ENCODE peak calls at places on chromosomes 3 and 15, in four cellular contexts. Z, P, L and F are unnamed samples.

GRCh38 chr3:56681963-56682457 is 1.1 kb downstream of the TASOR start:
- DNase-seq in Z (no peak), P (no peak), L (no peak), F (no peak)

GRCh38 chr15:92845109-92845508 is 55.0 kb upstream of the CHD2 start:
- DNase-seq in L (no peak), Z (no peak), P (no peak), F (no peak)

GRCh38 chr3:129313983-129314756 is 35.5 kb downstream of the HMCES start:
- DNase-seq in L (no peak), P (peak; percentile 73), Z (no peak), F (no peak)

GRCh38 chr15:38588672-38589071 is 24.1 kb upstream of the RASGRP1 start:
- DNase-seq in L (no peak), Z (no peak), P (no peak), F (no peak)

GRCh38 chr3:129970603-129971002 is 3.9 kb upstream of the TRH start:
- DNase-seq in L (no peak), P (no peak), Z (no peak), F (no peak)

GRCh38 chr3:111368061-111368460 is 173.9 kb upstream of the CD96 start:
- DNase-seq in L (no peak), Z (no peak), P (no peak), F (no peak)

GRCh38 chr15:78565097-78565950 is at the start of gene CHRNA5:
- DNase-seq in Z (peak; percentile 41), P (peak; percentile 89), L (peak; percentile 98), F (peak; percentile 87)

GRCh38 chr3:197854596-197855343 is 63.7 kb downstream of the LRCH3 start:
- DNase-seq in P (no peak), Z (no peak), L (no peak), F (no peak)

GRCh38 chr15:55526559-55527036 is 18.6 kb upstream of the DNAAF4 start:
- DNase-seq in L (no peak), P (peak; percentile 59), Z (no peak), F (peak; percentile 79)

GRCh38 chr3:61032991-61033390 is 218.3 kb downstream of the FHIT start:
- DNase-seq in L (no peak), P (no peak), Z (no peak), F (no peak)

GRCh38 chr15:99296386-99296785 is 45.1 kb downstream of the LRRC28 start:
- DNase-seq in L (no peak), P (no peak), Z (no peak), F (no peak)

GRCh38 chr3:90136468-90137191 is 1029.2 kb downstream of the EPHA3 start:
- DNase-seq in L (no peak), P (no peak), Z (no peak), F (no peak)

GRCh38 chr15:98599911-98600685 is 48.2 kb upstream of the IGF1R start:
- DNase-seq in L (no peak), Z (peak; percentile 5), P (no peak), F (no peak)

GRCh38 chr15:56608993-56609392 is 124.3 kb downstream of the ZNF280D start:
- DNase-seq in Z (no peak), L (no peak), P (no peak), F (no peak)

GRCh38 chr3:29978036-29978435 is 628.4 kb upstream of the TGFBR2 start:
- DNase-seq in L (no peak), P (no peak), Z (no peak), F (no peak)